ENCODE peak calls at places on chromosomes 13 and 19, in four cellular contexts. A is Panc1, K is uterus, G is psoas muscle. R is an unnamed sample.
A peak's percentile ranks its signal among the peaks of the same experiment; 100 is the strongest.

GRCh38 chr13:25046985-25047660 is 48.8 kb upstream of the PABPC3 start:
- DNase-seq in A (no peak), K (no peak), G (no peak), R (no peak)

GRCh38 chr19:23882493-23882892 is 32.2 kb upstream of the ZNF726 start:
- DNase-seq in A (no peak), K (no peak), G (no peak), R (no peak)

GRCh38 chr19:31356587-31357314 is 7.5 kb upstream of the TSHZ3 start:
- DNase-seq in A (no peak), K (no peak), G (peak; percentile 58), R (no peak)

GRCh38 chr13:89343165-89343564 is 1672.0 kb downstream of the SLITRK5 start:
- DNase-seq in A (no peak), K (no peak), G (no peak), R (no peak)

GRCh38 chr19:2575734-2576481 is 100.0 kb downstream of the GADD45B start:
- DNase-seq in A (no peak), K (peak; percentile 80), G (peak; percentile 94), R (no peak)

GRCh38 chr13:50898338-50898737 is 11.3 kb upstream of the RNASEH2B start:
- DNase-seq in A (no peak), K (no peak), G (no peak), R (no peak)

GRCh38 chr19:38736036-38736412 is 8.2 kb downstream of the CAPN12 start:
- DNase-seq in A (no peak), K (peak; percentile 61), G (peak; percentile 74), R (no peak)

GRCh38 chr19:49795615-49796014 is 17.5 kb downstream of the FUZ start:
- DNase-seq in A (no peak), K (no peak), G (no peak), R (no peak)

GRCh38 chr13:72662548-72662947 is 64.9 kb downstream of the MZT1 start:
- DNase-seq in A (no peak), K (no peak), G (no peak), R (no peak)

GRCh38 chr19:4534836-4535658 is at the start of gene PLIN5:
- DNase-seq in A (no peak), K (peak; percentile 55), G (peak; percentile 95), R (peak; percentile 15)

GRCh38 chr19:36330226-36330625 is 48.8 kb downstream of the ZFP14 start:
- DNase-seq in A (no peak), K (no peak), G (no peak), R (no peak)

GRCh38 chr13:113882266-113882627 is 18.4 kb upstream of the GAS6 start:
- DNase-seq in A (no peak), K (no peak), G (peak; percentile 81), R (no peak)

GRCh38 chr19:12723643-12724426 is at the start of gene TNPO2:
- DNase-seq in A (no peak), K (peak; percentile 55), G (peak; percentile 69), R (peak; percentile 48)

GRCh38 chr13:90545070-90545840 is 802.2 kb upstream of the MIR17HG start:
- DNase-seq in A (no peak), K (no peak), G (no peak), R (no peak)

GRCh38 chr13:91058066-91058465 is 289.4 kb upstream of the MIR17HG start:
- DNase-seq in A (no peak), K (no peak), G (no peak), R (no peak)

GRCh38 chr19:29630661-29631060 is 24.6 kb downstream of the POP4 start:
- DNase-seq in A (no peak), K (no peak), G (no peak), R (peak; percentile 23)

DNA sequence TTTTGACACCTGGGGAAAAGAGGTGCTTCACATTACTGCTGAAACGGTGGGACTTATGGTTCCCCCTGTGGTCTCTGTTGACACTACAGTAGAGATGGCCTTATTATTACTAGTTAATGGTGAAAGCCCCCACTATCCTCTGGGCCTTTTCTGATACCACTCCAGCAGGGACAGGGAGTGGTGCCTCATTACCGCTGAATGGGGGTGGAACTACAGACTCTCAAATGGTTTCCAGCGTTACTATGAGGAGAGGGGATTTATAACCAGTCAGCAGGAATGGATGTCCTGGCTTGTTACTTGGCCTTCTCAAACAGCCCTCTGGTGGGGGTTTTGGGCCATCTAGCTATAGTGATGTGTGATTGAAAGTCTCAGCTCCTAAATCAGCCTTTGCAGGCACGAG is 96.7 kb upstream of the DIAPH3 start:
- DNase-seq in A (no peak), K (no peak), G (no peak), R (no peak)
- TF ChIP-seq CTCF in A (peak; percentile 8), K (no peak), G (no peak), R (peak; percentile 19)

GRCh38 chr13:98543380-98544104 is 33.4 kb downstream of the STK24 start:
- DNase-seq in A (no peak), K (no peak), G (peak; percentile 42), R (no peak)

GRCh38 chr13:98542568-98543379 is 34.1 kb downstream of the STK24 start:
- DNase-seq in A (no peak), K (no peak), G (peak; percentile 60), R (no peak)

GRCh38 chr13:98541701-98542203 is 35.2 kb downstream of the STK24 start:
- DNase-seq in A (no peak), K (no peak), G (no peak), R (peak; percentile 40)

GRCh38 chr13:98546402-98546801 is 30.5 kb downstream of the STK24 start:
- DNase-seq in A (no peak), K (no peak), G (peak; percentile 11), R (no peak)

GRCh38 chr13:98544105-98544710 is 32.7 kb downstream of the STK24 start:
- DNase-seq in A (no peak), K (no peak), G (peak; percentile 54), R (no peak)
- TF ChIP-seq CTCF in A (no peak), K (no peak), G (no peak), R (no peak)

GRCh38 chr19:10864538-10864899 is 6.8 kb upstream of the CARM1 start:
- DNase-seq in A (peak; percentile 62), K (peak; percentile 85), G (peak; percentile 92), R (peak; percentile 66)
- TF ChIP-seq CTCF in A (peak; percentile 91), K (peak; percentile 91), G (peak; percentile 84), R (peak; percentile 92)

GRCh38 chr19:33214621-33215020 is 11.0 kb downstream of the SLC7A10 start:
- DNase-seq in A (no peak), K (no peak), G (peak; percentile 26), R (peak; percentile 22)
- TF ChIP-seq CTCF in A (no peak), K (no peak), G (no peak), R (peak; percentile 40)

GRCh38 chr13:33376212-33376611 is 90.7 kb upstream of the STARD13 start:
- DNase-seq in A (no peak), K (no peak), G (no peak), R (no peak)

GRCh38 chr13:33377825-33378224 is 92.3 kb upstream of the STARD13 start:
- DNase-seq in A (no peak), K (no peak), G (no peak), R (no peak)

GRCh38 chr13:33372251-33372919 is 86.8 kb upstream of the STARD13 start:
- DNase-seq in A (no peak), K (no peak), G (no peak), R (no peak)

GRCh38 chr13:33375421-33375820 is 89.9 kb upstream of the STARD13 start:
- DNase-seq in A (no peak), K (no peak), G (no peak), R (no peak)

GRCh38 chr13:33373624-33374023 is 88.1 kb upstream of the STARD13 start:
- DNase-seq in A (no peak), K (no peak), G (no peak), R (no peak)
- TF ChIP-seq CTCF in A (no peak), K (no peak), G (no peak), R (peak; percentile 44)